ENCODE peak calls at places on chromosomes 5 and 9, in four cellular contexts. E is cardiac muscle cell, O is psoas muscle, U is uterus. D is an unnamed sample.

GRCh38 chr9:33117306-33117705 is 40.8 kb upstream of the SMU1 start:
- DNase-seq in E (no peak), O (no peak), U (no peak), D (no peak)

GRCh38 chr9:135480942-135481315 is 1.3 kb downstream of the PPP1R26 start:
- DNase-seq in E (no peak), O (no peak), U (no peak), D (no peak)

GRCh38 chr5:478355-478981 is 35.5 kb downstream of the EXOC3 start:
- DNase-seq in E (no peak), O (no peak), U (no peak), D (no peak)

GRCh38 chr9:131318211-131318610 is 28.7 kb downstream of the PLPP7 start:
- DNase-seq in E (no peak), O (peak), U (no peak), D (no peak)

GRCh38 chr9:119667163-119667562 is 297.9 kb upstream of the BRINP1 start:
- DNase-seq in E (no peak), O (no peak), U (no peak), D (no peak)

GRCh38 chr9:70374962-70375618 is 39.4 kb downstream of the KLF9 start:
- DNase-seq in E (no peak), O (no peak), U (no peak), D (no peak)

GRCh38 chr9:89312154-89312616 is 1.2 kb downstream of the CKS2 start:
- DNase-seq in E (peak), O (no peak), U (no peak), D (no peak)

GRCh38 chr9:73216016-73216415 is 64.4 kb downstream of the ANXA1 start:
- DNase-seq in E (no peak), O (no peak), U (no peak), D (no peak)

GRCh38 chr9:137052998-137053943 is 590 bp downstream of the ENTPD2 start:
- DNase-seq in E (no peak), O (no peak), U (no peak), D (no peak)

DNA sequence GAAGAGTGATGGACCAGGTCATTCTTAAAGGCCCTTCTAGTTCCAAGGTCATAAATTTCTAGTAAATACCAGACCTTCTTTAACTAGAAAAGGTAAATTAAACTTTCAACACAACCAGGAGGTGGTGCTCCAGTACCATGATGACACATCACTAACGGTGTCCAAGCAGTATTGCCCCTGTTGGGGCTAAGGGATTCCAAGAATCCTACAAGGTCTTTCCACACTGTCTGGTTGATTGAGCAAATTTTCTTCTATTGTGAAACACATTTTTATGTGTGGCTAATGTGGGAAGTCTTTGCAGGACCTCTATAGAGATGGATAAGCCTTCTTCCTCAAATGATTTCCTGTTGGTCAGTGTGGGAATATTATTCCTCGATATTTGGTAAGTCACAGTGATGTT is 459.6 kb upstream of the PAPPA start:
- DNase-seq in E (peak), O (no peak), U (no peak), D (no peak)
- TF ChIP-seq CTCF in E (peak), O (peak), U (peak), D (no peak)

DNA sequence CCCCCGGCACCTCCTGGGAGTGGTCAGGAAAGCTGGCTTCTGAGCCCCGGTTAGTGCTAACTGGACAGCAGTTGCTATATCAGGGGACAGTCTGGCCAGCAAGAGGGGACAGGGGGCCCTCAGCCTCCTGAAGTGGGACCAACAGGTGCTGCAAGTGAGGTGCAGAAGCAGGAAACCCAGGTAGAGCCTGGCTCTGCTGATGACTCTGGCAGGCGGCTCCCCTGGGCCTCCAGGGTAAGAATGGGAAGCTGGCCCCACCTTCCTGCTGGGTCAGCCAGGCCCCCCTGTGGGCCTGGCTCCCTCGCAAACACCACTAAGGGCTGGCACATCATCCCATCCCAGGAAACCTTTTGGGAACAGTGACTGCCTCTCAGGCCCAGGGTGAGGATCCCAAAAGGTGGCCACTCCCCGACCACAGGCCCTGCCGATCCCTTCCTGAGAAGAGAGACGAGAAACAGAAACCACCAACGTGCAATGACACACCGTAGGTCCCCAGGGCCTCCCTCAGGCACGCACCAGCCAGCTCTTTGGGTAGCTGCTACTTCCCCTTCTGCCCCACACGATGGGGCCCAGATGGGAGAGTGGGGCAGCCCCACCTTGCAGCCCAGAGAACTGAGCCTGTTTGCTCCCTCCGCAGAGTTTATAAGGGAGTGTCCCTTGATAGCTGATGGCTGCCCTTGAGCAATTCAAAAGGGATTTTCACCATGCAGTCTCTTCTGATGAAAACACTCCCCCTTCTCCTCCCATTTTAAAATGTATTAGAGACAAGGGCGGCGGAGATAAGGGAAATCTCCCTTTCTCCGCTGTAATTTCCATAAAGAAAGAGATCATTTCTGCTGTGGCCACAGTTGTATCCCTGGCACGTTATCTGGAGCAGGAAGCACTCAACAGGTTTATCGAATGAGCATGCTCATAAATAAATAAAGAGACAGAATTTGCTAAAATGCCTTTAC is 76.8 kb downstream of the STK10 start:
- DNase-seq in E (no peak), O (peak), U (no peak), D (no peak)
- H3K4me3 ChIP-seq in E (no peak), O (peak), U (no peak), D (peak)

DNA sequence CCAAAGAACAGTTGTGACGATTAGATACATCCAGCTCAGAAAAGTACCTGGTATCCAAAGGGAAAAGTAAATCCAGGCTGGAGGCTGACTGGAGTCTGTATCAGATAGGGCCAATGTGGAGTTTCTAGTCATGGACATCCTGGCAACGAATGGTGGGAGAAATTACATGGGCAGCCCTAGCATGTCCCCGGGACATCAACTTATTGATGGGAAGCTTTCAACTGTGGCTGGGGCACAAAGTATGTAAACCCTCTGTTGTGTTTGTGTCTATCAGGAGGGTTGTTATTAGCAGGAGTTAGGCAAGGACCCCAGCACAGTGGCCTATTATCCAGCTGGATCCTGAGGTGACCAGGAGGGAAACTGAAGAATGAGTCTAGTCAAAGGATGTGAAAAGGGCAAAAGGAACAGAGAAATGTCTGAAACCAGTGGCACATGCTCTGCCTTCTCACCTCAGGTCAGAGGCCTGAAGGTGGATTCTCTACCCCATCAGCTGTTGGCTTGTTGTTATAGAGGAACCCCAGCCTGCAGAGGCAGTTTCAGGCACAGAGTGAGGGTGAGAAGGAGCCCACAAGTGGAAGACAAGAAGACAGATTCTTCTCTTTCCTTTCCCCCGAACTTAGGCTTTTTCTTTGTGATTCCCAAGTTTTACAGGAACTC is 19.9 kb downstream of the IFNW1 start:
- DNase-seq in E (no peak), O (no peak), U (no peak), D (no peak)
- H3K27ac ChIP-seq in E (no peak), O (no peak), U (no peak), D (no peak)

GRCh38 chr5:73233461-73234151 is 60.6 kb downstream of the TMEM174 start:
- DNase-seq in E (peak), O (peak), U (no peak), D (no peak)
- TF ChIP-seq CTCF in E (no peak), O (no peak), U (no peak), D (no peak)

GRCh38 chr5:172455087-172455381 is 709 bp upstream of the SH3PXD2B start:
- DNase-seq in E (no peak), O (no peak), U (no peak), D (no peak)

GRCh38 chr5:172456076-172456800 is 1.9 kb upstream of the SH3PXD2B start:
- DNase-seq in E (no peak), O (no peak), U (no peak), D (no peak)

GRCh38 chr5:172454355-172455086 is at the start of gene SH3PXD2B:
- DNase-seq in E (peak), O (peak), U (peak), D (no peak)

GRCh38 chr5:172453986-172454354 is 355 bp downstream of the SH3PXD2B start:
- DNase-seq in E (no peak), O (peak), U (peak), D (no peak)

DNA sequence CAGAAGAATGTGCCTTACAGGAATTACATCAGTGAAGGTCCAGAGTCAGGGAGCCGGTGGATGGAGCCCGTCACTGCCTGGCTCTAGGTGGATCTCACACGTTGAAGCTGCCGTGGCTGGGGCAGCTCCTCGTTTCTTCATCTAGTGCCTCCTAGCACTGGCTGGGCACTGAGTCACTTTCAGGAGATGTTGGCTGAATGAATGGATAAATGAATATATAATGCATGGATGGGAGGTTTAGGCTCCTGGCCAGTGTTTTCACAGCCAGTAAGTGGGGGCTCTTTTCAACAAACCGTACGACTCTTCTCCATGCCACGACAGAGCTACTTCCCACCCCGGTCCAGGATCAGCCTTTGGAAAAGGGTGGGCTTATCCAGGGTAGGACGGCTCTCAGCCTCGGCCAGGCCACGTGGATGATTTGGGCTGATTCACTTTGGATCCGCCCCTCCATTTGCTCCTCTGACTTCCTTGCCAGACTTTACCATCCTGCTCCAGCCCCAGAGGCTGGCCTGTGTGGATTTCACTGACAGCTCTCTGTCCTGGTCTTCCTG is 1.3 kb upstream of the SH3PXD2B start:
- DNase-seq in E (no peak), O (no peak), U (peak), D (no peak)
- H3K4me3 ChIP-seq in E (no peak), O (no peak), U (no peak), D (peak)

GRCh38 chr5:67093259-67093658 is 103.3 kb downstream of the CD180 start:
- DNase-seq in E (no peak), O (no peak), U (no peak), D (no peak)

GRCh38 chr5:67094476-67095300 is 101.9 kb downstream of the CD180 start:
- DNase-seq in E (peak), O (no peak), U (peak), D (no peak)

GRCh38 chr5:67090593-67090992 is 106.0 kb downstream of the CD180 start:
- DNase-seq in E (no peak), O (no peak), U (no peak), D (no peak)

GRCh38 chr5:67092447-67093023 is 104.1 kb downstream of the CD180 start:
- DNase-seq in E (no peak), O (no peak), U (no peak), D (no peak)

GRCh38 chr5:67095346-67095871 is 101.2 kb downstream of the CD180 start:
- DNase-seq in E (no peak), O (peak), U (peak), D (peak)
- H3K27ac ChIP-seq in E (peak), O (peak), U (peak), D (peak)